ENCODE peak calls at places on chromosomes 16 and 17, in seven cellular contexts. R is left ventricle myocardium inferior; S is colonic mucosa; H is fibroblast of lung; Z is heart left ventricle; F is pancreas; K is CD8-positive, alpha-beta T cell. V is an unnamed sample.

GRCh38 chr16:78553268-78554044 is 454.0 kb downstream of the WWOX start:
- DNase-seq in R (no peak), S (no peak), H (no peak), Z (no peak), F (no peak), K (no peak), V (no peak)

GRCh38 chr16:47866431-47866830 is 289.4 kb downstream of the ABCC12 start:
- DNase-seq in R (no peak), S (no peak), H (no peak), Z (no peak), F (no peak), K (no peak), V (no peak)

GRCh38 chr17:10733666-10734065 is 3.8 kb upstream of the TMEM220 start:
- DNase-seq in R (no peak), S (no peak), H (no peak), Z (no peak), F (no peak), K (no peak), V (no peak)

GRCh38 chr16:30394603-30395154 is 541 bp upstream of the ZNF48 start:
- DNase-seq in R (no peak), S (no peak), H (no peak), Z (no peak), F (no peak), K (no peak), V (no peak)

GRCh38 chr17:83100220-83100852 is 20.9 kb downstream of the METRNL start:
- DNase-seq in R (no peak), S (peak; percentile 33), H (no peak), Z (no peak), F (no peak), K (no peak), V (no peak)

GRCh38 chr17:62064029-62064790 is 868 bp downstream of the MED13 start:
- DNase-seq in R (no peak), S (no peak), H (peak; percentile 27), Z (no peak), F (no peak), K (no peak), V (no peak)

GRCh38 chr16:24151482-24151939 is 104.6 kb upstream of the CACNG3 start:
- DNase-seq in R (no peak), S (no peak), H (no peak), Z (no peak), F (no peak), K (no peak), V (no peak)

GRCh38 chr17:72816406-72816805 is 276.1 kb downstream of the SLC39A11 start:
- DNase-seq in R (no peak), S (no peak), H (no peak), Z (no peak), F (no peak), K (no peak), V (no peak)

GRCh38 chr17:56440391-56440790 is 153.1 kb upstream of the NOG start:
- DNase-seq in R (no peak), S (no peak), H (no peak), Z (no peak), F (no peak), K (no peak), V (no peak)

GRCh38 chr16:85571813-85572619 is 41.1 kb upstream of the GSE1 start:
- DNase-seq in R (no peak), S (no peak), H (no peak), Z (no peak), F (no peak), K (no peak), V (no peak)

GRCh38 chr16:782766-783403 is 5.3 kb downstream of the RPUSD1 start:
- DNase-seq in R (no peak), S (no peak), H (no peak), Z (no peak), F (no peak), K (no peak), V (no peak)

GRCh38 chr17:74297941-74298340 is 23.9 kb downstream of the DNAI2 start:
- DNase-seq in R (no peak), S (no peak), H (no peak), Z (no peak), F (no peak), K (no peak), V (no peak)

GRCh38 chr17:59827721-59828477 is 64.8 kb downstream of the TUBD1 start:
- DNase-seq in R (no peak), S (no peak), H (no peak), Z (no peak), F (no peak), K (no peak), V (no peak)

GRCh38 chr17:50923611-50924010 is 57.5 kb upstream of the TOB1 start:
- DNase-seq in R (no peak), S (peak; percentile 62), H (no peak), Z (no peak), F (no peak), K (no peak), V (no peak)

GRCh38 chr17:12231027-12231682 is 210.5 kb downstream of the MAP2K4 start:
- DNase-seq in R (no peak), S (no peak), H (no peak), Z (no peak), F (no peak), K (no peak), V (no peak)

GRCh38 chr16:86033016-86033474 is 134.1 kb downstream of the IRF8 start:
- DNase-seq in R (no peak), S (no peak), H (peak; percentile 6), Z (peak; percentile 29), F (peak; percentile 39), K (no peak), V (no peak)

GRCh38 chr17:31678431-31678830 is 180.6 kb downstream of the COPRS start:
- DNase-seq in R (no peak), S (no peak), H (peak; percentile 44), Z (no peak), F (no peak), K (no peak), V (no peak)

GRCh38 chr17:77462101-77462500 is 321.3 kb downstream of the SEC14L1 start:
- DNase-seq in R (no peak), S (no peak), H (no peak), Z (no peak), F (no peak), K (no peak), V (no peak)

GRCh38 chr17:77464988-77465357 is 324.2 kb downstream of the SEC14L1 start:
- DNase-seq in R (no peak), S (no peak), H (no peak), Z (no peak), F (no peak), K (no peak), V (no peak)

GRCh38 chr17:77461277-77462057 is 320.7 kb downstream of the SEC14L1 start:
- DNase-seq in R (no peak), S (no peak), H (no peak), Z (no peak), F (no peak), K (no peak), V (no peak)

GRCh38 chr17:77460514-77461046 is 319.8 kb downstream of the SEC14L1 start:
- DNase-seq in R (no peak), S (no peak), H (no peak), Z (no peak), F (no peak), K (no peak), V (no peak)

DNA sequence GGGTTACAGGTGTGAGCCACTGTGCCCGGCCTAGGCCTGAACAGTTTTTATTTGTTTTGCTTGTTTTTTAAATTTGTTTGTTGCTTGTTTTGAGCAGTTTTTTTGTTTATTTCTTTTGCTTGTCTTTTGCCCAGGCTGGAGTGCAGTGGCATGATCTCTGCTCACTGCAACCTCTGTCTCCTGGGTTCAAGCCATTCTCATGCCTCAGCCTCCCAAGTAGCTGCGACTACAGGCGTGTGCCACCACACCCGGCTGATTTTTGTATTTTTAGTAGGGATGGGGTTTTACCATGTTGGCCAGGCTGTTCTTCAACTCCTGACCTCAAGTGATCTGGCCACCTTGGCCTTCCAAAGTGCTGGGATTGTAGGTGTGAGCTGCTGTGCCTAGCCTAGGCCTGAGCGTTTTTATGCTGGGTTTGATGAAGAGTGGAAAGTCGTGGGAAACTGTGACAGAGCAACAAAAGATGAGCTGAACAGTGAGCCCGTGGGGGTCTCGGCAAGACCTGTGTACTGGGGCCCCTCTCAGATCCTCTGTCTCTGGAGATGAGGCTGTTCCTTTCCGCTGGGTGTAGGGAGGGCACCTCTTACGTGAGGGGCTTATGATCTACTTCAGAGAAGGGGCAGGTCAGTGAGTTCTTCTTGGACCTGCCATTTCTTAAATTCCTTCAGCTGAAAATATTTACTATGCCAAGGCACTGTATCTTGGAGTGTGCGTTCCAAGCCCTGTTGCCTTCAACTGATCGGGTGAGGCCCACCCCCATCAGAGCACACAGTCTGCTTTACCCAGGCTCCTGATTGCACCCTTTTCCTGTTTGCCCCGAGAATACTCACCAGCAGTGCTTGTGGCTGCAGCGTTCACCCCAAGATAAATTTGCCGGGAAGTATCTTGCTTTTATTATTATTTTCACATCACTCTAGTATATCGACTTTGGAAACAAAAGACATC is 322.1 kb downstream of the SEC14L1 start:
- DNase-seq in R (no peak), S (no peak), H (no peak), Z (no peak), F (no peak), K (no peak), V (no peak)
- H3K4me1 ChIP-seq in R (peaks cover 97% of the 10 kb centered on the region), S (peaks cover 27% of the 10 kb centered on the region), H (peaks cover 19% of the 10 kb centered on the region), Z (peaks cover 65% of the 10 kb centered on the region), F (no peaks in the 10 kb centered on the region), K (peaks cover 95% of the 10 kb centered on the region), V (peaks cover 37% of the 10 kb centered on the region)

GRCh38 chr16:70251651-70252354 is at the start of gene EXOSC6:
- DNase-seq in R (peak; percentile 90), S (peak; percentile 93), H (peak; percentile 92), Z (peak; percentile 90), F (peak; percentile 89), K (peak; percentile 92), V (peak; percentile 58)
- TF ChIP-seq CTCF in R (peak; percentile 95), S (peak; percentile 84), H (peak; percentile 88), Z (peak; percentile 93), F (peak; percentile 78), K (peak; percentile 80), V (peak; percentile 93)

GRCh38 chr17:17536702-17537101 is 40.5 kb upstream of the RASD1 start:
- DNase-seq in R (no peak), S (no peak), H (no peak), Z (no peak), F (no peak), K (no peak), V (no peak)
- H3K4me1 ChIP-seq in R (peaks cover 60% of the 10 kb centered on the region), S (peaks cover 10% of the 10 kb centered on the region), H (no peaks in the 10 kb centered on the region), Z (peaks cover 12% of the 10 kb centered on the region), F (peaks cover 36% of the 10 kb centered on the region), K (no peaks in the 10 kb centered on the region), V (no peaks in the 10 kb centered on the region)

DNA sequence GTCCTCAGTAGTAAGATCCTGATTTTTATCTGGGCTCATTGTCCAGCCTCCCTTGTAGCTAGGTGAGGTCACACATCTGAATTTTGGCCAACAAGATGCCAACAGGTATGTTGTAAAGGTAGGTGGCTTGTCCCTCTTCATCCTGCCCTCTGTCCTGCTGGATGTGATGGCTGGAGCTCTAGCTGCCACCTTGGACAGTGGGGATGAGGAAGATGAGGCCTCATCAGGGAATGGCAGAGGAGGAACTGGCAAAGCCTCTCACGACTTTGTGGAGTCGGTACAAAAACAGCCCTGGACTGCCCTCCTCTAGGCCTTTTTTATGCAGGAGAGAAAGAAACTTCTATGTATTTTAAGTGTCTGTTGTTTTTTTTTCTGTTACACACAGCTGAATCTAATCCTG is 2.4 kb upstream of the MFAP4 start:
- DNase-seq in R (no peak), S (no peak), H (no peak), Z (no peak), F (no peak), K (no peak), V (no peak)
- TF ChIP-seq CTCF in R (no peak), S (no peak), H (no peak), Z (no peak), F (no peak), K (no peak), V (no peak)

GRCh38 chr16:2964416-2965223 is 545 bp downstream of the KREMEN2 start:
- DNase-seq in R (no peak), S (peak; percentile 68), H (no peak), Z (peak; percentile 7), F (peak; percentile 71), K (peak; percentile 50), V (no peak)
- H3K4me1 ChIP-seq in R (peaks cover 61% of the 10 kb centered on the region), S (peaks cover 29% of the 10 kb centered on the region), H (peaks cover 2% of the 10 kb centered on the region), Z (peaks cover 22% of the 10 kb centered on the region), F (peaks cover 10% of the 10 kb centered on the region), K (peaks cover 61% of the 10 kb centered on the region), V (peaks cover 41% of the 10 kb centered on the region)

V was measured in esophagus squamous epithelium.